ENCODE peak calls at places on chromosomes 13 and 19, in six cellular contexts. N is WTC11; G is stimulated activated CD8-positive, alpha-beta memory T cell treated with anti-CD3 and anti-CD28 coated beads, Interleukin-15, amount 100 ng/mL, for 4 hours; C is A172; B is DND-41; K is Daoy. S is an unnamed sample.
A peak's percentile ranks its signal among the peaks of the same experiment; 100 is the strongest.

GRCh38 chr19:9528757-9529336 is 9.6 kb downstream of the ZNF426 start:
- DNase-seq in N (no peak), K (no peak), B (no peak), C (no peak), G (no peak), S (no peak)

GRCh38 chr19:56217039-56217949 is 15.2 kb downstream of the ZSCAN5C start:
- DNase-seq in K (peak; percentile 38), G (no peak), C (no peak), N (peak; percentile 72), B (peak; percentile 62), S (no peak)

GRCh38 chr19:47315125-47315821 is 5.6 kb downstream of the C5AR1 start:
- DNase-seq in N (no peak), K (peak; percentile 92), C (peak; percentile 91), G (no peak), B (no peak), S (peak; percentile 84)

GRCh38 chr13:114164027-114164426 is 15.0 kb upstream of the CFAP97D2 start:
- DNase-seq in K (no peak), N (no peak), B (no peak), C (no peak), G (no peak), S (no peak)

GRCh38 chr19:58544591-58545285 is 874 bp downstream of the TRIM28 start:
- DNase-seq in N (peak; percentile 66), G (no peak), K (peak; percentile 82), B (peak; percentile 43), C (peak; percentile 36), S (no peak)

GRCh38 chr19:16359074-16359473 is 34.4 kb downstream of the KLF2 start:
- DNase-seq in B (no peak), C (no peak), K (no peak), N (no peak), G (no peak), S (no peak)

GRCh38 chr19:45901432-45901903 is 945 bp downstream of the MYPOP start:
- DNase-seq in K (no peak), C (no peak), G (no peak), B (peak; percentile 48), N (peak; percentile 38), S (peak; percentile 87)

GRCh38 chr13:49258097-49258796 is 10.5 kb downstream of the CDADC1 start:
- DNase-seq in K (no peak), B (no peak), G (no peak), N (no peak), C (no peak), S (no peak)